ENCODE peak calls at places on chromosomes 4 and X, in ten cellular contexts. Y, Z, N, D, G, E, W, B, V and Q are unnamed samples.
A peak's percentile ranks its signal among the peaks of the same experiment; 100 is the strongest.

GRCh38 chrX:112849010-112849409 is 8.4 kb upstream of the AMOT start:
- ATAC-seq in Y (no peak), Z (no peak), N (peak; percentile 49), D (no peak), G (no peak), E (no peak), W (no peak), B (no peak), V (peak; percentile 42), Q (no peak)

GRCh38 chr4:113382704-113383103 is 333.3 kb downstream of the ANK2 start:
- ATAC-seq in Y (no peak), Z (no peak), N (no peak), D (peak; percentile 69), G (no peak), E (no peak), W (no peak), B (no peak), V (peak; percentile 23), Q (no peak)

GRCh38 chr4:65392488-65392887 is 277.8 kb downstream of the EPHA5 start:
- ATAC-seq in Y (no peak), Z (no peak), N (no peak), D (no peak), G (no peak), E (no peak), W (no peak), B (no peak), V (no peak), Q (no peak)

GRCh38 chr4:148044889-148045352 is 313.0 kb downstream of the ARHGAP10 start:
- ATAC-seq in Y (no peak), Z (peak; percentile 53), N (no peak), D (peak; percentile 34), G (no peak), E (no peak), W (peak; percentile 37), B (peak; percentile 38), V (peak; percentile 54), Q (no peak)

GRCh38 chr4:155667538-155668511 is 1.2 kb downstream of the GUCY1A1 start:
- ATAC-seq in Y (peak; percentile 78), Z (peak; percentile 74), N (peak; percentile 56), D (peak; percentile 85), G (peak; percentile 72), E (peak; percentile 67), W (peak; percentile 79), B (no peak), V (peak; percentile 85), Q (peak; percentile 51)

GRCh38 chrX:119635799-119636198 is 29.6 kb upstream of the NKRF start:
- ATAC-seq in Y (no peak), Z (no peak), N (peak; percentile 7), D (no peak), G (no peak), E (no peak), W (no peak), B (no peak), V (no peak), Q (no peak)

GRCh38 chrX:131277543-131278115 is 11.5 kb downstream of the IGSF1 start:
- ATAC-seq in Y (no peak), Z (no peak), N (no peak), D (no peak), G (no peak), E (no peak), W (no peak), B (no peak), V (peak; percentile 71), Q (no peak)

GRCh38 chr4:149961876-149962597 is 116.2 kb upstream of the DCLK2 start:
- ATAC-seq in Y (no peak), Z (peak; percentile 53), N (no peak), D (no peak), G (no peak), E (no peak), W (no peak), B (no peak), V (peak; percentile 70), Q (no peak)

GRCh38 chr4:47494124-47494430 is 9.0 kb downstream of the ATP10D start:
- ATAC-seq in Y (no peak), Z (no peak), N (no peak), D (no peak), G (no peak), E (no peak), W (no peak), B (no peak), V (no peak), Q (no peak)